ENCODE peak calls at places on chromosomes 4 and X, in six cellular contexts. O, I, F, B, A and M are unnamed samples.

GRCh38 chrX:98294310-98294709 is 1410.6 kb downstream of the RPA4 start:
- DNase-seq in F (no peak), A (no peak), B (no peak), I (no peak), O (no peak), M (no peak)

GRCh38 chrX:2463973-2464676 is 36.7 kb downstream of the DHRSX start:
- DNase-seq in A (no peak), F (no peak), I (peak), O (no peak), B (no peak), M (no peak)

GRCh38 chr4:185112104-185112503 is 31.0 kb upstream of the SLC25A4 start:
- DNase-seq in F (no peak), O (no peak), I (no peak), B (no peak), A (no peak), M (no peak)

GRCh38 chrX:69968956-69969355 is 80.8 kb downstream of the AWAT2 start:
- DNase-seq in F (no peak), I (no peak), B (no peak), O (no peak), A (no peak), M (no peak)

GRCh38 chr4:52317981-52318380 is 266.9 kb downstream of the SPATA18 start:
- DNase-seq in A (no peak), B (no peak), O (no peak), F (no peak), I (no peak), M (no peak)

GRCh38 chrX:150569155-150569477 is 695 bp downstream of the MTM1 start:
- DNase-seq in B (no peak), F (no peak), A (no peak), I (peak), O (peak), M (no peak)

GRCh38 chr4:138053601-138054322 is 188.4 kb downstream of the SLC7A11 start:
- DNase-seq in O (no peak), B (no peak), I (no peak), A (no peak), F (no peak), M (no peak)

GRCh38 chr4:78592104-78592783 is 40.7 kb downstream of the ANXA3 start:
- DNase-seq in F (no peak), A (no peak), B (no peak), O (no peak), I (no peak), M (no peak)

GRCh38 chr4:83316459-83317170 is 18.0 kb downstream of the HPSE start:
- DNase-seq in A (peak), B (no peak), O (no peak), I (peak), F (no peak), M (no peak)

GRCh38 chrX:35251229-35251628 is 308.6 kb downstream of the FAM47B start:
- DNase-seq in F (no peak), O (no peak), B (no peak), I (no peak), A (no peak), M (no peak)